ENCODE peak calls at places on chromosomes 13 and 19, in five cellular contexts. C, D, R, F and J are unnamed samples.

GRCh38 chr13:70394149-70394548 is 285.9 kb upstream of the KLHL1 start:
- DNase-seq in C (peak), D (no peak), R (no peak), F (no peak), J (no peak)

GRCh38 chr19:31339405-31339804 is 9.8 kb downstream of the TSHZ3 start:
- DNase-seq in C (no peak), D (no peak), R (no peak), F (no peak), J (peak)

GRCh38 chr19:48925240-48925843 is 8.2 kb upstream of the DHDH start:
- DNase-seq in C (no peak), D (peak), R (no peak), F (peak), J (peak)

GRCh38 chr13:21000647-21001046 is 60.7 kb downstream of the LATS2 start:
- DNase-seq in C (no peak), D (no peak), R (no peak), F (no peak), J (no peak)

GRCh38 chr13:43865892-43866291 is 13.6 kb downstream of the CCDC122 start:
- DNase-seq in C (no peak), D (peak), R (no peak), F (peak), J (peak)

GRCh38 chr13:73975767-73976166 is 158.4 kb downstream of the KLF12 start:
- DNase-seq in C (no peak), D (no peak), R (no peak), F (no peak), J (no peak)

GRCh38 chr13:76600086-76600485 is 286.1 kb downstream of the KCTD12 start:
- DNase-seq in C (no peak), D (no peak), R (peak), F (no peak), J (no peak)

GRCh38 chr13:34044660-34045080 is 226.7 kb downstream of the RFC3 start:
- DNase-seq in C (no peak), D (peak), R (peak), F (peak), J (peak)

GRCh38 chr19:55580628-55581144 is at the start of gene ZNF579:
- DNase-seq in C (peak), D (peak), R (peak), F (peak), J (peak)

GRCh38 chr13:22210134-22210930 is 539.5 kb downstream of the FGF9 start:
- DNase-seq in C (peak), D (no peak), R (no peak), F (no peak), J (no peak)

GRCh38 chr13:44605711-44606110 is 29.6 kb upstream of the TSC22D1 start:
- DNase-seq in C (no peak), D (no peak), R (no peak), F (no peak), J (no peak)

GRCh38 chr13:48221301-48222190 is 11.5 kb upstream of the ITM2B start:
- DNase-seq in C (no peak), D (no peak), R (peak), F (no peak), J (no peak)

GRCh38 chr13:29877456-29878096 is 27.2 kb upstream of the UBL3 start:
- DNase-seq in C (no peak), D (no peak), R (no peak), F (no peak), J (no peak)

GRCh38 chr19:47899335-47899734 is 13.2 kb upstream of the SULT2A1 start:
- DNase-seq in C (no peak), D (no peak), R (no peak), F (no peak), J (no peak)

GRCh38 chr19:14089662-14090508 is 666 bp downstream of the SAMD1 start:
- DNase-seq in C (peak), D (peak), R (peak), F (peak), J (peak)

GRCh38 chr19:14091086-14091884 is 734 bp upstream of the SAMD1 start:
- DNase-seq in C (no peak), D (peak), R (peak), F (peak), J (peak)

GRCh38 chr19:14088634-14089411 is 1.7 kb downstream of the SAMD1 start:
- DNase-seq in C (no peak), D (no peak), R (no peak), F (no peak), J (no peak)

GRCh38 chr19:14090509-14091085 is at the start of gene SAMD1:
- DNase-seq in C (peak), D (peak), R (peak), F (peak), J (peak)

GRCh38 chr19:14089412-14089661 is 1.2 kb downstream of the SAMD1 start:
- DNase-seq in C (peak), D (peak), R (peak), F (no peak), J (peak)
- H2AFZ ChIP-seq in C (no peak), D (peak), R (peak), F (peak), J (no peak)

DNA sequence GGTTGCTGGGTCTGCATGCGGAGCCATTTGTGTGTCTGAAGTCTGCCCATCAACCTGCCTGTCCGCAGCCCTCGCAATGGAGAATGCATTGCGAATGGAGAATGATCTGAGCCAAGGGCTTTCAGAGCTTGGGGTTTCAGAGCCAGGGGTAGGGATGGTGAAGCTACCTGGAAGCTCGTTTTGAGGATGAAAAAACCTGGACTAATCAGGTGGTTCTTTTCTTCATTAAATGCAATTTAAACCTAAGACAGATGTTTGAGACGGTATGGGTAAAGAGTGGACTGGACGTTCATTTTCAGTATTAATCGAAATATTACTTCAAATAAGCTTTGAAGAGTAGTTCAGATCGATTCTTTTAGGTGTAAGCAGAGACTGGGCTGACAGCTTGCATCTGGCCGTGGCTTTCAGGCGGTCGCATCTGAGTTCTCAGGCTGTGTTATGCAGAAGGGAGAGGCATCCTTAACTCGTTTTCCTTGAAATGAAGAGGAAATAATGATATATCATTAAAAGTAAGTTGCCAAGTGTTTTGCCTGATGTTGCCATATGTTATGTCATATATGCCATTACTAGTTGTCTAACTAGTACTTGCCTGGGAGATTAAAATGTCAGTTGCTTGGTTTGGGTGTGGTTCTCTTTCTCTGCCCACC is 801 bp downstream of the MCF2L start:
- DNase-seq in C (no peak), D (no peak), R (no peak), F (no peak), J (no peak)
- TF ChIP-seq EZH2 in C (peak), D (no peak), R (no peak), F (peak), J (no peak)

GRCh38 chr13:80413611-80414010 is 72.7 kb upstream of the SPRY2 start:
- DNase-seq in C (no peak), D (no peak), R (no peak), F (no peak), J (no peak)

DNA sequence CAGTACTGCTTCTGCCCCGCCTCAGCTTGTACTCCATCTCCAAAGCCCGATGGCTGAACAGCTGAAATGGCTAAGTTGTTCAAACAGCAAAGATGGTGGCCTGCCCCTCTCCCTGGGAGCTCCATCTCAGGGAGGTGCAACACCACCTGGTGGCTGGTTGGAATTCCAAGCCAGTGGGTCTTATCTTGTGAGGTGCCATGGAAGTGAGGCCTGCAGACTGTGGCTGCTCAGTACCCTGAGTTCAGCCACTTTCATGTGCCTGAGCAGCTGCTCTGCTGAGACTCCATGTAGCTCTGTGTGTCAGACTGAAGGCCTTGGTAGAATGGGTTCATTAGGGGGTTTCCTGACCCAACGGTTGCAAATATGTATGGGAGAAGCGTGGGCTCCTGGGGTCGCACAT is 67.3 kb upstream of the SPRY2 start:
- DNase-seq in C (no peak), D (peak), R (no peak), F (no peak), J (no peak)
- H2AFZ ChIP-seq in C (no peak), D (no peak), R (no peak), F (no peak), J (no peak)

DNA sequence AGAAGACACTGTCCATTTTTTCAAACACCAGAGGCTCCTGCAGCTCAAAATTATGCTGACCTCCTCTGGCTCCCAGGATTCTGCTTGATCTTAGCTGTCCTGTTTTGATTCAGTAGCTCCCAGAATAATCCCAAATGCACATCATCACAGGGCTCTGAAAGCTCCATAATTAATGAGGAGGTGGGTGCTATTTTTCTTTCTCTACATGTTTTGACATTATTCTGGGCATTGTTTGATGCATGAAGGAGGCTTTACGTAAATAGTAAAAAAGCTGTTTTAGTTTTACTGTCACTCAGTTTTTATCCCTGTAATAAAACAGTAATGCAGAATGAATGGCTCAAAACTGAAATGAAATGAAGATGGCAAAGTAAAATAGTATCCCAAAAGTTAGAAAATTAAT is 495.4 kb downstream of the DCT start:
- DNase-seq in C (no peak), D (no peak), R (no peak), F (no peak), J (no peak)
- TF ChIP-seq EZH2 in C (no peak), D (no peak), R (no peak), F (no peak), J (no peak)

DNA sequence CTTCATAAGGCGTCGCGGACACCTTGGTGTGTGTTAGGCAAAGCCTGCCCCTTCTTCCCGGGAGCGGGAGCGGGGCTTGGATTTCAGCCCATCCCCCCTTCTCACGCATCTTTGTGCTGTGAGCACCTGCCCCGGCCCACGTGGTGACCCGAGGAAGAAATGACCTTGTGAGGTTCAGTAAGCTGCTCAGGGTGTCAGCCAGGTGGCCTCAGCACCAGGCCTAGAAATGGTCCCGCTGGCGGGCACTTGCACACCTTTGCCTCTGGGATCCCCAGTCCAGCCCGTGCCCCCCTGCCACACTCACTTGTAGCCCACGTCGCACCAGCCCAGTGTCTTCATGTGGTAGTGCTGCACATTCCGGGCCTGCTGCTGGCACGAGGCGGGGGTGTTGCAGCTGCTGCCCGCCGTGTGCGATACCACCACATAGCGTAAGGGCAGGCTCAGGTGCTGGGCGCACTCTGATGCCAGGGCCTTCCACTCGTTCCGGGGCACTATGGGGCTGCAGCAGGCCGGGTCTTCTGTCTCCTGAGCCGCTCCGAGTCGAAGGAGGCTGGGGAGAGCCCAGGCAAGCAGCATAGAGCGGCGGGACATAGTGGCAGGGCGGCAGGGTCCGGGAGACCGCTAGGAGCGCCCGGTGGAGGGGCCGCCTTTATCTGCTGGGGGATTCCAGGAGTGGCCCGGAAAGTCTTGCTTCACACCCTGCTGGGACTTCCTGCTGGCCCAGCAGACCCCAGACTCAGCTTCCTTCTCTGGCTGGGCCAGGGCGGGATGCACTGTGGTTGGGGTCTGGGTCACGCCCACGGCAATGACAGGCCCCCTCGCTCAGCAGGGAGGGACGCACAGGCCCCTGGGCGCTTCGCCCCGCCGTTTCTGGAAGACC is at the start of gene PGLYRP1:
- DNase-seq in C (no peak), D (no peak), R (no peak), F (no peak), J (no peak)
- H2AFZ ChIP-seq in C (no peak), D (no peak), R (no peak), F (no peak), J (no peak)